ENCODE peak calls at places on chromosomes 7 and 10, in five cellular contexts. One of them, this sample, is unnamed.
A peak's percentile ranks its signal among the peaks of the same experiment; 100 is the strongest.

GRCh38 chr7:28754027-28754426 is 204.1 kb downstream of the TRIL start:
- DNase-seq in tibial nerve: peak; percentile 54
- DNase-seq in fibroblast of lung: peak; percentile 78
- DNase-seq in right lobe of liver: no peak
- DNase-seq in neural progenitor cell: peak; percentile 33
- DNase-seq in this sample: no peak

GRCh38 chr10:110857265-110858158 is 14.2 kb upstream of the PDCD4 start:
- DNase-seq in tibial nerve: no peak
- DNase-seq in fibroblast of lung: peak; percentile 60
- DNase-seq in right lobe of liver: no peak
- DNase-seq in neural progenitor cell: no peak
- DNase-seq in this sample: peak; percentile 85

GRCh38 chr10:6819301-6819700 is 239.2 kb upstream of the PRKCQ start:
- DNase-seq in tibial nerve: no peak
- DNase-seq in fibroblast of lung: no peak
- DNase-seq in right lobe of liver: no peak
- DNase-seq in neural progenitor cell: no peak
- DNase-seq in this sample: no peak

GRCh38 chr10:82228701-82229100 is 353.7 kb downstream of the NRG3 start:
- DNase-seq in tibial nerve: no peak
- DNase-seq in fibroblast of lung: no peak
- DNase-seq in right lobe of liver: no peak
- DNase-seq in neural progenitor cell: no peak
- DNase-seq in this sample: no peak

GRCh38 chr7:99272476-99273045 is at the start of gene MYH16:
- DNase-seq in tibial nerve: no peak
- DNase-seq in fibroblast of lung: peak; percentile 55
- DNase-seq in right lobe of liver: no peak
- DNase-seq in neural progenitor cell: no peak
- DNase-seq in this sample: no peak

GRCh38 chr7:26729150-26729772 is 135.1 kb downstream of the SKAP2 start:
- DNase-seq in tibial nerve: no peak
- DNase-seq in fibroblast of lung: no peak
- DNase-seq in right lobe of liver: no peak
- DNase-seq in neural progenitor cell: no peak
- DNase-seq in this sample: no peak

GRCh38 chr7:137328389-137329120 is 15.0 kb downstream of the PTN start:
- DNase-seq in tibial nerve: no peak
- DNase-seq in fibroblast of lung: peak; percentile 87
- DNase-seq in right lobe of liver: no peak
- DNase-seq in neural progenitor cell: peak; percentile 22
- DNase-seq in this sample: no peak

GRCh38 chr10:104291439-104291951 is 22.5 kb downstream of the GSTO2 start:
- DNase-seq in tibial nerve: peak; percentile 81
- DNase-seq in fibroblast of lung: peak; percentile 75
- DNase-seq in right lobe of liver: peak; percentile 90
- DNase-seq in neural progenitor cell: peak; percentile 94
- DNase-seq in this sample: peak; percentile 77

GRCh38 chr10:4016214-4016740 is 231.3 kb upstream of the KLF6 start:
- DNase-seq in tibial nerve: no peak
- DNase-seq in fibroblast of lung: no peak
- DNase-seq in right lobe of liver: no peak
- DNase-seq in neural progenitor cell: no peak
- DNase-seq in this sample: no peak

GRCh38 chr7:90603346-90603745 is 7.2 kb downstream of the CDK14 start:
- DNase-seq in tibial nerve: no peak
- DNase-seq in fibroblast of lung: no peak
- DNase-seq in right lobe of liver: no peak
- DNase-seq in neural progenitor cell: no peak
- DNase-seq in this sample: no peak

GRCh38 chr10:68333452-68333851 is 724 bp upstream of the PBLD start:
- DNase-seq in tibial nerve: no peak
- DNase-seq in fibroblast of lung: no peak
- DNase-seq in right lobe of liver: no peak
- DNase-seq in neural progenitor cell: no peak
- DNase-seq in this sample: no peak
- H3K4me1 ChIP-seq in tibial nerve: peaks cover 67% of the 10 kb centered on the region
- H3K4me1 ChIP-seq in fibroblast of lung: peaks cover 22% of the 10 kb centered on the region
- H3K4me1 ChIP-seq in right lobe of liver: no peaks in the 10 kb centered on the region
- H3K4me1 ChIP-seq in neural progenitor cell: peaks cover 57% of the 10 kb centered on the region
- H3K4me1 ChIP-seq in this sample: peaks cover 46% of the 10 kb centered on the region

GRCh38 chr7:107994366-107994765 is 8.6 kb downstream of the LAMB1 start:
- DNase-seq in tibial nerve: no peak
- DNase-seq in fibroblast of lung: no peak
- DNase-seq in right lobe of liver: no peak
- DNase-seq in neural progenitor cell: no peak
- DNase-seq in this sample: no peak
- H3K4me1 ChIP-seq in tibial nerve: peaks cover 94% of the 10 kb centered on the region
- H3K4me1 ChIP-seq in fibroblast of lung: peaks cover 29% of the 10 kb centered on the region
- H3K4me1 ChIP-seq in right lobe of liver: no peaks in the 10 kb centered on the region
- H3K4me1 ChIP-seq in neural progenitor cell: peaks cover 34% of the 10 kb centered on the region
- H3K4me1 ChIP-seq in this sample: peaks cover 46% of the 10 kb centered on the region

GRCh38 chr7:122397381-122397780 is 92.8 kb upstream of the FEZF1 start:
- DNase-seq in tibial nerve: no peak
- DNase-seq in fibroblast of lung: no peak
- DNase-seq in right lobe of liver: no peak
- DNase-seq in neural progenitor cell: no peak
- DNase-seq in this sample: no peak
- H3K4me1 ChIP-seq in tibial nerve: no peaks in the 10 kb centered on the region
- H3K4me1 ChIP-seq in fibroblast of lung: no peaks in the 10 kb centered on the region
- H3K4me1 ChIP-seq in right lobe of liver: no peaks in the 10 kb centered on the region
- H3K4me1 ChIP-seq in neural progenitor cell: peaks cover 35% of the 10 kb centered on the region
- H3K4me1 ChIP-seq in this sample: no peaks in the 10 kb centered on the region

GRCh38 chr10:119315128-119316001 is 108.0 kb downstream of the GRK5 start:
- DNase-seq in tibial nerve: peak; percentile 50
- DNase-seq in fibroblast of lung: peak; percentile 98
- DNase-seq in right lobe of liver: no peak
- DNase-seq in neural progenitor cell: peak; percentile 51
- DNase-seq in this sample: no peak

GRCh38 chr10:119318411-119319160 is 111.2 kb downstream of the GRK5 start:
- DNase-seq in tibial nerve: no peak
- DNase-seq in fibroblast of lung: no peak
- DNase-seq in right lobe of liver: no peak
- DNase-seq in neural progenitor cell: peak; percentile 38
- DNase-seq in this sample: no peak

GRCh38 chr10:119316002-119316358 is 108.6 kb downstream of the GRK5 start:
- DNase-seq in tibial nerve: no peak
- DNase-seq in fibroblast of lung: no peak
- DNase-seq in right lobe of liver: no peak
- DNase-seq in neural progenitor cell: no peak
- DNase-seq in this sample: no peak

GRCh38 chr10:119314486-119314885 is 107.1 kb downstream of the GRK5 start:
- DNase-seq in tibial nerve: no peak
- DNase-seq in fibroblast of lung: no peak
- DNase-seq in right lobe of liver: no peak
- DNase-seq in neural progenitor cell: no peak
- DNase-seq in this sample: no peak

GRCh38 chr10:119316729-119317097 is 109.3 kb downstream of the GRK5 start:
- DNase-seq in tibial nerve: no peak
- DNase-seq in fibroblast of lung: peak; percentile 90
- DNase-seq in right lobe of liver: no peak
- DNase-seq in neural progenitor cell: no peak
- DNase-seq in this sample: no peak
- H3K4me1 ChIP-seq in tibial nerve: peaks cover 71% of the 10 kb centered on the region
- H3K4me1 ChIP-seq in fibroblast of lung: peaks cover 39% of the 10 kb centered on the region
- H3K4me1 ChIP-seq in right lobe of liver: no peaks in the 10 kb centered on the region
- H3K4me1 ChIP-seq in neural progenitor cell: peaks cover 50% of the 10 kb centered on the region
- H3K4me1 ChIP-seq in this sample: no peaks in the 10 kb centered on the region

DNA sequence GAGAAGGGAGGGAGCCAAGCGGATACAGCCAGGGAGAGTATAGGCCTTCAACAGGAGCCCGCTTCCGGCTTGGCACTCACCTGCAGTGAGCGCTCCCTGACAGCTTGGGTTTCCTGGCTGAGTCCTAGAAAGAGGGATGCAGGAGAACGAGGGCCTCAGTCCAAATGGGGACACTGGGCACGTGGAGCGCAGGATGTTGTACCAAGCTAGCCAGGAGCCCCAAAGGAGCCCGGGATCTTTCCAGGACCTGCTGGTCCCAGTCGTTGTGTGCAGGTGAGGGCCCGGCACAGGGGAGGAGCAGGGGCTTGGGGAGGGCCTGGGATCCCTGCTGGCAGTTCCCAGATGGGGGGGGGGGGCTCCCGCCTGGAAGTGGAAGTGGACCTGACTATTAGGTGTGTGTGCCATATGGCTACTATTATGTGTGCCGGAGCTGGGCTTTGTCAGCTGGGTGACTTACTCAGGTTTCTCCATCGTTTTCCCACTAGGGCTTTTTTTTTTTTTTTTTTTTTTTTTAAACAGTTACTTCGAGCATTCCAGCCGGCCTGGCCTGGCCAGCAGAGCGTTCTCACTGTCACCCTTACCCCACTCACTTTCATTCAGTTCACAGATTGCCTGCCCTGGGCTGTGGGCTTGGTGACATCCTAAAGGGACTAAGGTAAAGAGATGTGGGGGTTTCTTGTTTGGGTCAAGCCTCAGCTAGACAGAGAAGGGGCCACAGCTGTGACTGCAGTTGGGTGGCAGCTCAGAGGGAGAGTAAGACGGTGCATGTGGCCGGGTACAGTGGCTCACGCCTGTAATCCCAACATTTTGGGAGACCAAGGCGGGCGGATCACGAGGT is 3.8 kb downstream of the AGAP3 start:
- DNase-seq in tibial nerve: no peak
- DNase-seq in fibroblast of lung: no peak
- DNase-seq in right lobe of liver: no peak
- DNase-seq in neural progenitor cell: no peak
- DNase-seq in this sample: peak; percentile 81
- H3K4me1 ChIP-seq in tibial nerve: peaks cover 75% of the 10 kb centered on the region
- H3K4me1 ChIP-seq in fibroblast of lung: peaks cover 21% of the 10 kb centered on the region
- H3K4me1 ChIP-seq in right lobe of liver: no peaks in the 10 kb centered on the region
- H3K4me1 ChIP-seq in neural progenitor cell: peaks cover 32% of the 10 kb centered on the region
- H3K4me1 ChIP-seq in this sample: peaks cover 25% of the 10 kb centered on the region

DNA sequence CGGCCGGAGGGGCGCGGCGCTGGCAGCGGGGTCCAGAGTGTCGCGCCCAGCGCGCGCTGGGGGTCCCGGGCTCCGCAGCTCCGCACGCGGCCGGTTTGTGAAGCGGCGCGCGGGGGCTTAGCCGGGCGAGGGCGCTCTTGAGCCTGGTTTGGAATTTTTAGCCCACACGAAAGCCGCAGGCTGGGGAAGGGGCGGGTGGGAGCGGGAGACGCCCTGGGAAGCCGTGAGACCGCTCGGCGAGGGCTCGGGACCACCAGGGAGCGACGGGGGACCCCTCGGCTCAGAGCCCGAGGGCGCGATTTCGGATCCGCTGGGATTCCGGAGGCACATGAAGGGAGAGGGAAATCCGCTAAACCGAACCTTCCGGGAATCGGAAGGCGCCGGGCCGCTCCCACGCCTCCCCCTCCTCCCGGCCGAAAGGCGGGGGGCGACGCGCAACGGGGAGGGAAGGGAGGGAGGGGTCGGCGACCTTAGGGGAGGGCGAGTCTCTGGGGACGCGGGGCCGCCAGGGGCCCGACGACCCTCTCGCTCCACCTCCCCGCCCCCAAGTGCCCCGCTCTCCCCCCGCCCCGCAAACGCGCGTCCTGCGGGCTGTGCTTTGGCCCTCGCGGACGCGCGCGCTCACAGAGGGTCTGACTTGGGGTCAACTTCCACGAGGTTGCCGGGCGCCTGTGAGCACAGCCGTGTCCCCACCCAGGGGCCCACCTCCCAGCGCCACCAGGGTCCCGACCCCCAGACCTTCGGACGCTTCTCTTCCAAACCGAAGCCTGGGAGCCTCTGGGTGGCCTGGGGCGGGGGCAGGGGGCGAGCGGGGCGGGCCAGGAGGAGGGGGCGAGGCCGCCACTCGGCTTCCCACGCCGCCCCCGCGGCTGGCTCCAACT is 5.1 kb upstream of the ELFN1 start:
- DNase-seq in tibial nerve: no peak
- DNase-seq in fibroblast of lung: peak; percentile 52
- DNase-seq in right lobe of liver: peak; percentile 68
- DNase-seq in neural progenitor cell: peak; percentile 92
- DNase-seq in this sample: no peak
- H3K4me1 ChIP-seq in tibial nerve: peaks cover 52% of the 10 kb centered on the region
- H3K4me1 ChIP-seq in fibroblast of lung: no peaks in the 10 kb centered on the region
- H3K4me1 ChIP-seq in right lobe of liver: peaks cover 2% of the 10 kb centered on the region
- H3K4me1 ChIP-seq in neural progenitor cell: peaks cover 38% of the 10 kb centered on the region
- H3K4me1 ChIP-seq in this sample: peaks cover 6% of the 10 kb centered on the region

DNA sequence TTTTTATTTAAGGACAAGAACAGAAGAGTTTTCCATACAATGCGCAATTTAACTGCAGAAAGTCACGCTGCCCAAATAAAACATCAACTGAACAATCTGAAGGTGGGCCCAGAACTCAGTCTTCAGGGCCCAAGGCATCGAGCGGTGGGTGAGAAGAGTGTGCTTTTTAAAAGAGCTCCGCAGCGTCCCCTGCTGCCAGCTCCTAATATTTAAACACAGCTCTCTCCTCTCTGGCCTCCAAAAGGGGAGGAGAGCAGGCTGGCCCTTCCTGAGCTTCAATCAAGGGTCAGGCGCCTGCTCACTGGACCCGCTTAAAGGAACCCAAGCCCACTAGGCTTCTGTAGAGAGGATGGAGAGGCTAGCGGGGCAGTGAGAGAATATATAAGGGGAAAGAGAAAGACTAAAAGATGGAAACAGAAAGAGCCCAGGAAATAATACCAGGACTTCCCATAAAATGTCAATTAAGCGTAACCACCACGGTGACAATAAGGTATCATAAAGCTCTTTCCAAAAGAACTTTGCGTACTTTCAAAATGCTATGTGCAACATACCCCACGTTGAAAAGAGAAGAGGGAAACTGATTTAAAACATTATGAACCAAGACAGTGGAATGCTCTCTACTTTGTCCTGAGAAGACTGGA is 2.8 kb downstream of the FAM53B start:
- DNase-seq in tibial nerve: peak; percentile 80
- DNase-seq in fibroblast of lung: peak; percentile 63
- DNase-seq in right lobe of liver: peak; percentile 81
- DNase-seq in neural progenitor cell: peak; percentile 92
- DNase-seq in this sample: peak; percentile 70
- H3K4me1 ChIP-seq in tibial nerve: peaks cover 72% of the 10 kb centered on the region
- H3K4me1 ChIP-seq in fibroblast of lung: peaks cover 6% of the 10 kb centered on the region
- H3K4me1 ChIP-seq in right lobe of liver: no peaks in the 10 kb centered on the region
- H3K4me1 ChIP-seq in neural progenitor cell: peaks cover 53% of the 10 kb centered on the region
- H3K4me1 ChIP-seq in this sample: peaks cover 37% of the 10 kb centered on the region

This sample was measured in pancreas.